ENCODE peak calls at places on chromosomes 4 and X, in six cellular contexts. D, L, F, S, O and U are unnamed samples.

GRCh38 chr4:94410678-94411206 is 41.0 kb upstream of the PDLIM5 start:
- DNase-seq in O (peak; percentile 10), S (no peak), F (peak; percentile 89), D (no peak), L (peak; percentile 94), U (no peak)

GRCh38 chr4:22356996-22357596 is 158.8 kb downstream of the ADGRA3 start:
- DNase-seq in F (peak; percentile 9), L (no peak), S (no peak), O (no peak), D (no peak), U (no peak)

GRCh38 chrX:15474058-15474457 is 19.1 kb downstream of the PIR start:
- DNase-seq in D (no peak), F (no peak), O (no peak), S (no peak), L (no peak), U (no peak)

GRCh38 chrX:3461824-3462508 is 115.5 kb upstream of the MXRA5 start:
- DNase-seq in L (no peak), S (no peak), D (no peak), F (no peak), O (no peak), U (no peak)

GRCh38 chr4:16505726-16506125 is 279.5 kb upstream of the TAPT1 start:
- DNase-seq in F (peak; percentile 2), L (no peak), S (no peak), O (no peak), D (no peak), U (no peak)

GRCh38 chr4:175054980-175055379 is 136.8 kb downstream of the ADAM29 start:
- DNase-seq in L (no peak), S (no peak), F (no peak), O (no peak), D (no peak), U (no peak)

GRCh38 chr4:40986375-40986774 is 228.0 kb downstream of the APBB2 start:
- DNase-seq in O (no peak), L (no peak), S (no peak), D (no peak), F (no peak), U (no peak)

GRCh38 chr4:114386637-114387233 is 211.9 kb upstream of the UGT8 start:
- DNase-seq in F (peak; percentile 39), D (no peak), O (no peak), S (no peak), L (no peak), U (no peak)

GRCh38 chr4:77451530-77451929 is 154.1 kb upstream of the CXCL13 start:
- DNase-seq in D (no peak), F (no peak), S (no peak), L (no peak), O (no peak), U (no peak)

GRCh38 chr4:74539043-74539790 is 94.3 kb downstream of the AREG start:
- DNase-seq in L (no peak), S (no peak), O (no peak), F (no peak), D (no peak), U (no peak)

GRCh38 chr4:3017504-3017903 is 54.1 kb downstream of the GRK4 start:
- DNase-seq in F (no peak), S (no peak), L (no peak), O (no peak), D (no peak), U (no peak)

GRCh38 chrX:132467029-132467428 is 21.8 kb downstream of the MBNL3 start:
- DNase-seq in S (no peak), F (no peak), L (no peak), O (no peak), D (no peak), U (no peak)

GRCh38 chrX:56802921-56803848 is 74.1 kb downstream of the NBDY start:
- DNase-seq in O (peak; percentile 83), L (peak; percentile 87), S (no peak), D (no peak), F (peak; percentile 55), U (no peak)

GRCh38 chr4:106063009-106063408 is 167.7 kb downstream of the NPNT start:
- DNase-seq in F (no peak), S (no peak), L (no peak), D (no peak), O (no peak), U (no peak)

GRCh38 chr4:184818216-184818564 is 7.6 kb downstream of the ACSL1 start:
- DNase-seq in O (no peak), F (no peak), S (no peak), L (no peak), D (no peak), U (no peak)

GRCh38 chr4:48311896-48312295 is 29.4 kb upstream of the SLAIN2 start:
- DNase-seq in O (no peak), F (no peak), D (no peak), L (no peak), S (no peak), U (no peak)

GRCh38 chr4:99710020-99710419 is 52.4 kb upstream of the C4orf54 start:
- DNase-seq in L (no peak), O (no peak), D (no peak), F (no peak), S (no peak), U (no peak)

GRCh38 chr4:101037938-101038413 is 309.4 kb downstream of the PPP3CA start:
- DNase-seq in D (no peak), L (no peak), S (no peak), O (no peak), F (no peak), U (no peak)

GRCh38 chr4:142440093-142440492 is 406.0 kb downstream of the INPP4B start:
- DNase-seq in O (no peak), D (no peak), L (no peak), S (no peak), F (no peak), U (no peak)

GRCh38 chrX:137982791-137983190 is 416.9 kb downstream of the ZIC3 start:
- DNase-seq in S (no peak), O (no peak), F (no peak), D (no peak), L (no peak), U (no peak)

GRCh38 chr4:90121961-90122748 is 5.0 kb upstream of the CCSER1 start:
- DNase-seq in O (no peak), S (no peak), F (no peak), D (peak; percentile 45), L (no peak), U (no peak)

GRCh38 chr4:108072300-108072699 is 82.6 kb downstream of the HADH start:
- DNase-seq in D (no peak), L (no peak), F (no peak), S (no peak), O (peak; percentile 46), U (no peak)

GRCh38 chr4:2937986-2938385 is 25.2 kb downstream of the NOP14 start:
- DNase-seq in D (no peak), S (no peak), O (peak; percentile 4), L (no peak), F (no peak), U (peak; percentile 13)

GRCh38 chrX:85114776-85115175 is 111.1 kb downstream of the APOOL start:
- DNase-seq in S (no peak), F (no peak), D (no peak), L (no peak), O (no peak), U (no peak)

GRCh38 chr4:40915318-40916217 is 165.8 kb downstream of the NSUN7 start:
- DNase-seq in D (no peak), S (no peak), L (no peak), O (no peak), F (peak; percentile 47), U (no peak)

GRCh38 chr4:47330856-47331255 is 132.6 kb downstream of the COMMD8 start:
- DNase-seq in S (no peak), F (no peak), D (no peak), O (no peak), L (no peak), U (no peak)

GRCh38 chr4:169927280-169927679 is 98.9 kb downstream of the MFAP3L start:
- DNase-seq in L (no peak), S (no peak), D (no peak), F (no peak), O (no peak), U (no peak)

GRCh38 chrX:63713510-63713909 is 71.5 kb downstream of the ARHGEF9 start:
- DNase-seq in S (no peak), D (no peak), O (no peak), L (no peak), F (no peak), U (peak; percentile 57)

GRCh38 chr4:139734875-139735380 is 69.3 kb downstream of the MGST2 start:
- DNase-seq in S (peak; percentile 94), L (peak; percentile 92), O (peak; percentile 74), D (no peak), F (peak; percentile 66), U (peak; percentile 94)

GRCh38 chrX:74923942-74924448 is 1.3 kb downstream of the NEXMIF start:
- DNase-seq in F (no peak), O (peak; percentile 16), L (no peak), D (no peak), S (peak; percentile 3), U (peak; percentile 62)

GRCh38 chr4:123878976-123879375 is 482.4 kb downstream of the SPRY1 start:
- DNase-seq in O (no peak), D (no peak), S (no peak), L (no peak), F (no peak), U (no peak)

GRCh38 chr4:38266616-38267015 is 306.4 kb downstream of the PTTG2 start:
- DNase-seq in S (no peak), O (peak; percentile 39), L (no peak), F (no peak), D (peak; percentile 1), U (no peak)

GRCh38 chr4:173807347-173807746 is 277.3 kb upstream of the HAND2 start:
- DNase-seq in F (no peak), D (no peak), O (peak; percentile 7), S (no peak), L (no peak), U (no peak)
- H3K27ac ChIP-seq in F (no peak overlapping the region), D (no peak overlapping the region), O (peak overlapping the region; percentile 49), S (no peak overlapping the region), L (no peak overlapping the region), U (no peak overlapping the region)

GRCh38 chrX:11949291-11949690 is 189.0 kb upstream of the FRMPD4 start:
- DNase-seq in S (no peak), L (no peak), O (no peak), F (no peak), D (no peak), U (no peak)

DNA sequence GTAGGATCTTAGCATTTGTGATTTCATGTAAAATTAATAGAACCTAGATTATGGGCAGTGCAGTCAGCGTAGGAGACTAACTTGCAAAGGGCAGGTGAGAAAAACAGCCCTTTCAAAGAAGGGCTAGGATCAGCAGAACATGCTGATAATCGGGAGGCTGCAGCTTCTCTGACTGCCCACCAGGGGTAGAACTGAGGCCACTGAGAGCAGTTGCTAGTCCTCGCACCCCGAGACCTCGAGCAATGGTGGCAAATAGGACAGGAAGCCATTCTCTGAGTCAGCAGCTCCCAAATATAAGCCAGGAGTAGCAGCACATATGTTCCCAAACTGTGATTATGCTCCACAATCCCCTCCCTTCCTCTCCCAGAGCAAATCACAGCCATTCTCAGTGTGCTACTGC is 186.4 kb downstream of the MSL3 start:
- DNase-seq in S (no peak), D (no peak), O (no peak), F (peak; percentile 48), L (no peak), U (no peak)
- TF ChIP-seq CTCF in S (no peak), D (peak; percentile 70), O (no peak), F (peak; percentile 83), L (no peak), U (no peak)

GRCh38 chrX:134870419-134870818 is 120.4 kb upstream of the SMIM10 start:
- DNase-seq in F (no peak), S (no peak), O (no peak), L (no peak), D (no peak), U (no peak)
- H3K27ac ChIP-seq in F (no peak overlapping the region), S (no peak overlapping the region), O (no peak overlapping the region), L (no peak overlapping the region), D (no peak overlapping the region), U (no peak overlapping the region)

GRCh38 chr4:34323549-34324325 is 1920.6 kb downstream of the ARAP2 start:
- DNase-seq in S (no peak), L (no peak), D (no peak), O (no peak), F (no peak), U (no peak)
- TF ChIP-seq CTCF in S (no peak), L (no peak), D (no peak), O (no peak), F (peak; percentile 38), U (no peak)